ENCODE peak calls at places on chromosomes 4 and X, in seven cellular contexts. One of them, this sample, is unnamed.
A peak's percentile ranks its signal among the peaks of the same experiment; 100 is the strongest.

GRCh38 chrX:30806187-30806728 is 82.8 kb downstream of the TAB3 start:
- DNase-seq in mesendoderm: no peak
- DNase-seq in NCI-H510A treated with DMSO at 0.1 percent for 48 hours: no peak
- DNase-seq in heart right ventricle: no peak
- DNase-seq in occipital lobe: no peak
- DNase-seq in GM10248: no peak
- DNase-seq in aorta: no peak
- DNase-seq in this sample: no peak

GRCh38 chr4:155879767-155880166 is 13.7 kb upstream of the ASIC5 start:
- DNase-seq in mesendoderm: no peak
- DNase-seq in NCI-H510A treated with DMSO at 0.1 percent for 48 hours: no peak
- DNase-seq in heart right ventricle: no peak
- DNase-seq in occipital lobe: no peak
- DNase-seq in GM10248: no peak
- DNase-seq in aorta: no peak
- DNase-seq in this sample: no peak

GRCh38 chr4:71635094-71635493 is 148.8 kb downstream of the GC start:
- DNase-seq in mesendoderm: no peak
- DNase-seq in NCI-H510A treated with DMSO at 0.1 percent for 48 hours: no peak
- DNase-seq in heart right ventricle: no peak
- DNase-seq in occipital lobe: no peak
- DNase-seq in GM10248: no peak
- DNase-seq in aorta: no peak
- DNase-seq in this sample: no peak

GRCh38 chr4:94506822-94507221 is 55.1 kb downstream of the PDLIM5 start:
- DNase-seq in mesendoderm: no peak
- DNase-seq in NCI-H510A treated with DMSO at 0.1 percent for 48 hours: no peak
- DNase-seq in heart right ventricle: no peak
- DNase-seq in occipital lobe: no peak
- DNase-seq in GM10248: no peak
- DNase-seq in aorta: no peak
- DNase-seq in this sample: no peak

GRCh38 chr4:150619032-150619431 is 37.1 kb downstream of the MAB21L2 start:
- DNase-seq in mesendoderm: no peak
- DNase-seq in NCI-H510A treated with DMSO at 0.1 percent for 48 hours: no peak
- DNase-seq in heart right ventricle: no peak
- DNase-seq in occipital lobe: no peak
- DNase-seq in GM10248: peak; percentile 8
- DNase-seq in aorta: no peak
- DNase-seq in this sample: no peak

GRCh38 chr4:98260047-98260578 is 1.1 kb upstream of the RAP1GDS1 start:
- DNase-seq in mesendoderm: peak; percentile 77
- DNase-seq in NCI-H510A treated with DMSO at 0.1 percent for 48 hours: peak; percentile 36
- DNase-seq in heart right ventricle: no peak
- DNase-seq in occipital lobe: peak; percentile 70
- DNase-seq in GM10248: no peak
- DNase-seq in aorta: peak; percentile 81
- DNase-seq in this sample: peak; percentile 38

GRCh38 chr4:147362868-147363440 is 117.9 kb upstream of the EDNRA start:
- DNase-seq in mesendoderm: no peak
- DNase-seq in NCI-H510A treated with DMSO at 0.1 percent for 48 hours: peak; percentile 37
- DNase-seq in heart right ventricle: peak; percentile 84
- DNase-seq in occipital lobe: no peak
- DNase-seq in GM10248: no peak
- DNase-seq in aorta: peak; percentile 84
- DNase-seq in this sample: peak; percentile 86

GRCh38 chrX:69116077-69116476 is 49.2 kb downstream of the PJA1 start:
- DNase-seq in mesendoderm: peak; percentile 51
- DNase-seq in NCI-H510A treated with DMSO at 0.1 percent for 48 hours: no peak
- DNase-seq in heart right ventricle: no peak
- DNase-seq in occipital lobe: no peak
- DNase-seq in GM10248: no peak
- DNase-seq in aorta: no peak
- DNase-seq in this sample: no peak

GRCh38 chrX:54786972-54787371 is 11.1 kb downstream of the ITIH6 start:
- DNase-seq in mesendoderm: peak; percentile 44
- DNase-seq in NCI-H510A treated with DMSO at 0.1 percent for 48 hours: peak; percentile 3
- DNase-seq in heart right ventricle: no peak
- DNase-seq in occipital lobe: no peak
- DNase-seq in GM10248: peak; percentile 22
- DNase-seq in aorta: no peak
- DNase-seq in this sample: no peak

GRCh38 chr4:33334416-33334815 is 2614.2 kb downstream of the PCDH7 start:
- DNase-seq in mesendoderm: no peak
- DNase-seq in NCI-H510A treated with DMSO at 0.1 percent for 48 hours: no peak
- DNase-seq in heart right ventricle: no peak
- DNase-seq in occipital lobe: no peak
- DNase-seq in GM10248: no peak
- DNase-seq in aorta: no peak
- DNase-seq in this sample: no peak

GRCh38 chrX:64190136-64190740 is 15.3 kb downstream of the AMER1 start:
- DNase-seq in mesendoderm: no peak
- DNase-seq in NCI-H510A treated with DMSO at 0.1 percent for 48 hours: no peak
- DNase-seq in heart right ventricle: no peak
- DNase-seq in occipital lobe: no peak
- DNase-seq in GM10248: no peak
- DNase-seq in aorta: no peak
- DNase-seq in this sample: no peak

GRCh38 chr4:184265566-184266351 is 48.1 kb upstream of the ENPP6 start:
- DNase-seq in mesendoderm: peak; percentile 76
- DNase-seq in NCI-H510A treated with DMSO at 0.1 percent for 48 hours: peak; percentile 55
- DNase-seq in heart right ventricle: no peak
- DNase-seq in occipital lobe: no peak
- DNase-seq in GM10248: no peak
- DNase-seq in aorta: no peak
- DNase-seq in this sample: no peak

GRCh38 chrX:41692162-41692749 is 3.5 kb downstream of the GPR34 start:
- DNase-seq in mesendoderm: no peak
- DNase-seq in NCI-H510A treated with DMSO at 0.1 percent for 48 hours: no peak
- DNase-seq in heart right ventricle: peak; percentile 8
- DNase-seq in occipital lobe: no peak
- DNase-seq in GM10248: no peak
- DNase-seq in aorta: no peak
- DNase-seq in this sample: no peak

GRCh38 chrX:13048265-13048664 is 3.8 kb upstream of the FAM9C start:
- DNase-seq in mesendoderm: no peak
- DNase-seq in NCI-H510A treated with DMSO at 0.1 percent for 48 hours: no peak
- DNase-seq in heart right ventricle: no peak
- DNase-seq in occipital lobe: no peak
- DNase-seq in GM10248: no peak
- DNase-seq in aorta: no peak
- DNase-seq in this sample: no peak

GRCh38 chrX:134452591-134452990 is 7.4 kb upstream of the HPRT1 start:
- DNase-seq in mesendoderm: no peak
- DNase-seq in NCI-H510A treated with DMSO at 0.1 percent for 48 hours: no peak
- DNase-seq in heart right ventricle: no peak
- DNase-seq in occipital lobe: no peak
- DNase-seq in GM10248: no peak
- DNase-seq in aorta: no peak
- DNase-seq in this sample: no peak

GRCh38 chr4:91840359-91840758 is 463.4 kb upstream of the GRID2 start:
- DNase-seq in mesendoderm: no peak
- DNase-seq in NCI-H510A treated with DMSO at 0.1 percent for 48 hours: peak; percentile 83
- DNase-seq in heart right ventricle: no peak
- DNase-seq in occipital lobe: no peak
- DNase-seq in GM10248: no peak
- DNase-seq in aorta: no peak
- DNase-seq in this sample: no peak

GRCh38 chr4:16752150-16752549 is 146.3 kb downstream of the LDB2 start:
- DNase-seq in mesendoderm: no peak
- DNase-seq in NCI-H510A treated with DMSO at 0.1 percent for 48 hours: no peak
- DNase-seq in heart right ventricle: no peak
- DNase-seq in occipital lobe: no peak
- DNase-seq in GM10248: no peak
- DNase-seq in aorta: no peak
- DNase-seq in this sample: no peak

GRCh38 chr4:139711461-139711860 is 45.8 kb downstream of the MGST2 start:
- DNase-seq in mesendoderm: peak; percentile 16
- DNase-seq in NCI-H510A treated with DMSO at 0.1 percent for 48 hours: no peak
- DNase-seq in heart right ventricle: no peak
- DNase-seq in occipital lobe: no peak
- DNase-seq in GM10248: no peak
- DNase-seq in aorta: no peak
- DNase-seq in this sample: no peak

GRCh38 chr4:143701365-143701764 is 890 bp upstream of the FREM3 start:
- DNase-seq in mesendoderm: no peak
- DNase-seq in NCI-H510A treated with DMSO at 0.1 percent for 48 hours: no peak
- DNase-seq in heart right ventricle: no peak
- DNase-seq in occipital lobe: no peak
- DNase-seq in GM10248: no peak
- DNase-seq in aorta: no peak
- DNase-seq in this sample: no peak

GRCh38 chr4:48698029-48698901 is 81.8 kb downstream of the FRYL start:
- DNase-seq in mesendoderm: peak; percentile 72
- DNase-seq in NCI-H510A treated with DMSO at 0.1 percent for 48 hours: no peak
- DNase-seq in heart right ventricle: peak; percentile 63
- DNase-seq in occipital lobe: no peak
- DNase-seq in GM10248: no peak
- DNase-seq in aorta: no peak
- DNase-seq in this sample: peak; percentile 62

GRCh38 chrX:776529-777230 is 146.1 kb downstream of the SHOX start:
- DNase-seq in mesendoderm: no peak
- DNase-seq in NCI-H510A treated with DMSO at 0.1 percent for 48 hours: no peak
- DNase-seq in heart right ventricle: no peak
- DNase-seq in occipital lobe: no peak
- DNase-seq in GM10248: no peak
- DNase-seq in aorta: no peak
- DNase-seq in this sample: no peak

GRCh38 chrX:33592398-33592797 is 381.0 kb upstream of the DMD start:
- DNase-seq in mesendoderm: no peak
- DNase-seq in NCI-H510A treated with DMSO at 0.1 percent for 48 hours: no peak
- DNase-seq in heart right ventricle: no peak
- DNase-seq in occipital lobe: no peak
- DNase-seq in GM10248: no peak
- DNase-seq in aorta: no peak
- DNase-seq in this sample: no peak

GRCh38 chr4:17068885-17069284 is 170.4 kb upstream of the LDB2 start:
- DNase-seq in mesendoderm: no peak
- DNase-seq in NCI-H510A treated with DMSO at 0.1 percent for 48 hours: no peak
- DNase-seq in heart right ventricle: no peak
- DNase-seq in occipital lobe: no peak
- DNase-seq in GM10248: no peak
- DNase-seq in aorta: no peak
- DNase-seq in this sample: peak; percentile 68

GRCh38 chrX:23820235-23820782 is 37.3 kb downstream of the SAT1 start:
- DNase-seq in mesendoderm: no peak
- DNase-seq in NCI-H510A treated with DMSO at 0.1 percent for 48 hours: no peak
- DNase-seq in heart right ventricle: no peak
- DNase-seq in occipital lobe: no peak
- DNase-seq in GM10248: no peak
- DNase-seq in aorta: no peak
- DNase-seq in this sample: no peak

GRCh38 chr4:179398414-179398813 is 1956.2 kb upstream of the AGA start:
- DNase-seq in mesendoderm: no peak
- DNase-seq in NCI-H510A treated with DMSO at 0.1 percent for 48 hours: peak; percentile 20
- DNase-seq in heart right ventricle: no peak
- DNase-seq in occipital lobe: no peak
- DNase-seq in GM10248: no peak
- DNase-seq in aorta: no peak
- DNase-seq in this sample: no peak

GRCh38 chr4:125736057-125736456 is 421.3 kb downstream of the FAT4 start:
- DNase-seq in mesendoderm: peak; percentile 94
- DNase-seq in NCI-H510A treated with DMSO at 0.1 percent for 48 hours: no peak
- DNase-seq in heart right ventricle: no peak
- DNase-seq in occipital lobe: no peak
- DNase-seq in GM10248: no peak
- DNase-seq in aorta: no peak
- DNase-seq in this sample: no peak